ENCODE peak calls at places on chromosome 4, in six cellular contexts. T is effector memory CD8-positive, alpha-beta T cell; D is HFFc6; L is left colon; Q is GM13976; B is endothelial cell. Y is an unnamed sample.

GRCh38 chr4:140158234-140159030 is 4.4 kb upstream of the MAML3 start:
- DNase-seq in T (no peak), D (no peak), L (peak), Q (no peak), B (no peak), Y (peak)

GRCh38 chr4:40629401-40630334 is at the start of gene RBM47:
- DNase-seq in T (no peak), D (peak), L (peak), Q (peak), B (peak), Y (peak)

GRCh38 chr4:115678425-115678941 is 565.1 kb upstream of the NDST4 start:
- DNase-seq in T (no peak), D (no peak), L (no peak), Q (no peak), B (no peak), Y (no peak)

GRCh38 chr4:4457803-4458550 is 71.1 kb downstream of the NSG1 start:
- DNase-seq in T (no peak), D (peak), L (no peak), Q (no peak), B (no peak), Y (no peak)

GRCh38 chr4:52711271-52711670 is 40.0 kb downstream of the ERVMER34-1 start:
- DNase-seq in T (no peak), D (no peak), L (no peak), Q (no peak), B (no peak), Y (no peak)

GRCh38 chr4:39528056-39528465 is 822 bp upstream of the UGDH start:
- DNase-seq in T (no peak), D (peak), L (no peak), Q (no peak), B (no peak), Y (peak)

GRCh38 chr4:94454405-94454804 is 2.7 kb downstream of the PDLIM5 start:
- DNase-seq in T (no peak), D (no peak), L (no peak), Q (no peak), B (no peak), Y (peak)

GRCh38 chr4:7055111-7055989 is 12.2 kb downstream of the TADA2B start:
- DNase-seq in T (no peak), D (no peak), L (no peak), Q (no peak), B (no peak), Y (no peak)

GRCh38 chr4:3875466-3875865 is 109.3 kb downstream of the ADRA2C start:
- DNase-seq in T (no peak), D (no peak), L (no peak), Q (no peak), B (no peak), Y (no peak)

Y was measured in MCF 10A.